ENCODE peak calls at places on chromosome 16, in five cellular contexts. Q is body of pancreas, N is GM13977, A is AG10803, T is fibroblast of lung. X is an unnamed sample.

GRCh38 chr16:69179255-69180010 is 7.5 kb upstream of the SNTB2 start:
- DNase-seq in Q (peak), N (no peak), A (peak), T (peak), X (no peak)

GRCh38 chr16:68640972-68641371 is 4.1 kb upstream of the CDH3 start:
- DNase-seq in Q (no peak), N (no peak), A (peak), T (no peak), X (no peak)

GRCh38 chr16:35795361-35796029 is 2336.1 kb downstream of the TP53TG3F start:
- DNase-seq in Q (no peak), N (no peak), A (no peak), T (no peak), X (no peak)

GRCh38 chr16:78606572-78606971 is 507.1 kb downstream of the WWOX start:
- DNase-seq in Q (no peak), N (no peak), A (no peak), T (no peak), X (peak)

GRCh38 chr16:53611151-53611802 is 92.4 kb downstream of the RPGRIP1L start:
- DNase-seq in Q (no peak), N (no peak), A (no peak), T (no peak), X (no peak)

GRCh38 chr16:15958703-15959348 is 9.4 kb downstream of the ABCC1 start:
- DNase-seq in Q (no peak), N (no peak), A (no peak), T (no peak), X (no peak)

GRCh38 chr16:97822-98221 is 19.8 kb downstream of the MPG start:
- DNase-seq in Q (no peak), N (no peak), A (no peak), T (no peak), X (no peak)

GRCh38 chr16:1740781-1741490 is 30.4 kb downstream of the NME3 start:
- DNase-seq in Q (no peak), N (no peak), A (no peak), T (no peak), X (no peak)

GRCh38 chr16:65388592-65388991 is 266.7 kb upstream of the CDH11 start:
- DNase-seq in Q (no peak), N (no peak), A (no peak), T (peak), X (no peak)

GRCh38 chr16:30997000-30997886 is 12.2 kb downstream of the HSD3B7 start:
- DNase-seq in Q (peak), N (peak), A (peak), T (peak), X (peak)

GRCh38 chr16:23185661-23186060 is 3.1 kb downstream of the SCNN1G start:
- DNase-seq in Q (peak), N (no peak), A (no peak), T (no peak), X (no peak)

GRCh38 chr16:50538411-50539052 is 9.7 kb upstream of the NKD1 start:
- DNase-seq in Q (no peak), N (no peak), A (no peak), T (no peak), X (no peak)

GRCh38 chr16:11396241-11397048 is 51.2 kb downstream of the RMI2 start:
- DNase-seq in Q (peak), N (peak), A (peak), T (peak), X (peak)

GRCh38 chr16:50925758-50926357 is 184.0 kb downstream of the CYLD start:
- DNase-seq in Q (peak), N (no peak), A (no peak), T (no peak), X (no peak)

GRCh38 chr16:81505011-81505660 is 60.5 kb downstream of the CMIP start:
- DNase-seq in Q (peak), N (peak), A (no peak), T (no peak), X (no peak)

GRCh38 chr16:8751481-8752311 is 45.7 kb downstream of the TMEM186 start:
- DNase-seq in Q (peak), N (no peak), A (peak), T (peak), X (no peak)

GRCh38 chr16:64933890-64934289 is 188.0 kb downstream of the CDH11 start:
- DNase-seq in Q (no peak), N (no peak), A (no peak), T (peak), X (no peak)

GRCh38 chr16:20612551-20613470 is 36.6 kb upstream of the ACSM2B start:
- DNase-seq in Q (peak), N (no peak), A (no peak), T (no peak), X (no peak)

GRCh38 chr16:27318399-27319256 is 4.9 kb downstream of the IL4R start:
- DNase-seq in Q (peak), N (peak), A (peak), T (peak), X (no peak)

GRCh38 chr16:28282045-28282444 is 10.3 kb upstream of the SBK1 start:
- DNase-seq in Q (no peak), N (no peak), A (no peak), T (no peak), X (no peak)

GRCh38 chr16:28180660-28181556 is 30.9 kb downstream of the XPO6 start:
- DNase-seq in Q (no peak), N (no peak), A (peak), T (peak), X (no peak)

GRCh38 chr16:90078594-90078895 is 1.4 kb upstream of the PRDM7 start:
- DNase-seq in Q (no peak), N (no peak), A (no peak), T (no peak), X (no peak)

GRCh38 chr16:90077240-90077756 is at the start of gene PRDM7:
- DNase-seq in Q (peak), N (peak), A (peak), T (peak), X (peak)

GRCh38 chr16:90083139-90083538 is 6.0 kb upstream of the PRDM7 start:
- DNase-seq in Q (no peak), N (no peak), A (no peak), T (no peak), X (no peak)

GRCh38 chr16:90081606-90081970 is 4.5 kb upstream of the PRDM7 start:
- DNase-seq in Q (no peak), N (no peak), A (no peak), T (no peak), X (no peak)

GRCh38 chr16:90077757-90078593 is 844 bp upstream of the PRDM7 start:
- DNase-seq in Q (peak), N (peak), A (peak), T (peak), X (no peak)
- TF ChIP-seq CTCF in Q (no peak), N (peak), A (peak), T (no peak), X (no peak)

GRCh38 chr16:66752958-66753357 is 1.5 kb upstream of the DYNC1LI2 start:
- DNase-seq in Q (no peak), N (no peak), A (no peak), T (no peak), X (no peak)

GRCh38 chr16:66752379-66752778 is 970 bp upstream of the DYNC1LI2 start:
- DNase-seq in Q (no peak), N (no peak), A (no peak), T (no peak), X (no peak)

GRCh38 chr16:66751135-66751991 is at the start of gene DYNC1LI2:
- DNase-seq in Q (peak), N (peak), A (peak), T (peak), X (peak)

GRCh38 chr16:66750279-66751134 is 902 bp downstream of the DYNC1LI2 start:
- DNase-seq in Q (no peak), N (peak), A (peak), T (no peak), X (no peak)

DNA sequence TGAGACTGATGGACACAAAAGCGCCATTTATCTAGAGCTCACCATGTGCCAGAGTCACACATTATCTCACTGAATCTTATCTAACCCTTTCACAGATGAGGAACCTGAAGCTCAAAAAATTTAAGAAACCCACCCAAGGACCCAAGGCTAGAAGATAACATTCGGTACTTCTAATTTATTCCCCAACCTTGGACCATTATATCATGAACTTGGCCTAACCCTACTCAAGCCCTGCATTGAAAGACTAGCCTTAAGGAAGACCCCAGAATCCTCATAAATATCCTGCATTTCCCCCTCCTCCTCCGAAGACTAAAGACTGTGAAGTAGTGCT is 548 bp upstream of the DYNC1LI2 start:
- DNase-seq in Q (no peak), N (no peak), A (no peak), T (no peak), X (no peak)
- TF ChIP-seq CTCF in Q (no peak), N (no peak), A (no peak), T (peak), X (no peak)

GRCh38 chr16:58665200-58665599 is 19.4 kb downstream of the SLC38A7 start:
- DNase-seq in Q (no peak), N (no peak), A (no peak), T (no peak), X (no peak)

GRCh38 chr16:58656872-58657271 is 27.2 kb upstream of the CNOT1 start:
- DNase-seq in Q (no peak), N (no peak), A (no peak), T (no peak), X (no peak)

GRCh38 chr16:58658796-58659211 is 25.8 kb downstream of the SLC38A7 start:
- DNase-seq in Q (no peak), N (no peak), A (peak), T (peak), X (no peak)

GRCh38 chr16:58661199-58661830 is 23.3 kb downstream of the SLC38A7 start:
- DNase-seq in Q (peak), N (peak), A (peak), T (peak), X (peak)
- TF ChIP-seq CTCF in Q (peak), N (peak), A (peak), T (peak), X (peak)

GRCh38 chr16:84042879-84043485 is 387 bp upstream of the SLC38A8 start:
- DNase-seq in Q (no peak), N (no peak), A (no peak), T (no peak), X (no peak)

GRCh38 chr16:84041881-84042280 is 714 bp downstream of the SLC38A8 start:
- DNase-seq in Q (no peak), N (no peak), A (no peak), T (no peak), X (no peak)

GRCh38 chr16:84041421-84041820 is 1.2 kb downstream of the SLC38A8 start:
- DNase-seq in Q (no peak), N (no peak), A (no peak), T (no peak), X (no peak)

GRCh38 chr16:84043486-84044107 is 1.0 kb upstream of the SLC38A8 start:
- DNase-seq in Q (no peak), N (no peak), A (no peak), T (no peak), X (no peak)

GRCh38 chr16:84042308-84042878 is at the start of gene SLC38A8:
- DNase-seq in Q (no peak), N (no peak), A (no peak), T (no peak), X (no peak)
- TF ChIP-seq CTCF in Q (no peak), N (no peak), A (no peak), T (no peak), X (no peak)

DNA sequence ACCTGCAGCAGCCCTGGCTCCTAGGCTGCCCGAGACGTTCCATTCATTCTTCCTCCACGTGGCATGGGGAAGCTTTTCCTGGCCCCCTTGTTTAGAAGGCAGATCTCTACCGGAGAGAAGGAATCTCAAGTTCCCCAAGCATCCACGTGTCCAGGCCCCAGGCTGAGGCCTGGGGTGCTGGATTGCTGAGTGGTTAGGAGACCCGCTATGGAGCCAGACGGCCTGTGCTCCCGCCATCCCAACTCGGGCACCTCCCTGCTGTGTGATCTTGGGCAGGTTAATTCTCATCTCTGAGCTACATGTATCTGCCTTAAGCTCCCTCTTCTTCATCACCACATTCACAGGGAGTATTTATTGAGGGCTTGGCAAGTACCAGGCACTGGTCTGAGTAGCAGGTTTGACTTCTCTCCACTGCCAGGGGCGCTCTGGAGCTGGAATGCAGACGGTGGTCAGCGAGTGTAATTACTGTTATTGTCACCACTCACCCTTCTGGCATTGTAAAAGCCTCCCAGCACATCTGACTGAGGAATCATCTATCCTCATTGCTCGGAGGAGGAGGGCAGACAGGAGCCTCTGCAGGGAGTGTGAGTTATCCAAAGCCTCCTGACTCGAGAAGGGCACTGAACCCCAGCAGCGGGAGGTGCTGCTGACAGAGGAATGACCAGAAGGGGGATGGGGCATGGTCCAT is 1.1 kb upstream of the ADGRG1 start:
- DNase-seq in Q (no peak), N (no peak), A (peak), T (peak), X (no peak)
- TF ChIP-seq CTCF in Q (no peak), N (no peak), A (peak), T (peak), X (peak)

GRCh38 chr16:84959784-84960417 is 51.4 kb downstream of the ZDHHC7 start:
- DNase-seq in Q (no peak), N (no peak), A (no peak), T (no peak), X (no peak)

GRCh38 chr16:84957792-84958191 is 53.5 kb downstream of the ZDHHC7 start:
- DNase-seq in Q (no peak), N (no peak), A (no peak), T (no peak), X (no peak)

GRCh38 chr16:84960942-84961341 is 50.4 kb downstream of the ZDHHC7 start:
- DNase-seq in Q (no peak), N (no peak), A (no peak), T (no peak), X (no peak)

GRCh38 chr16:84957192-84957591 is 54.1 kb downstream of the ZDHHC7 start:
- DNase-seq in Q (no peak), N (no peak), A (no peak), T (no peak), X (no peak)

DNA sequence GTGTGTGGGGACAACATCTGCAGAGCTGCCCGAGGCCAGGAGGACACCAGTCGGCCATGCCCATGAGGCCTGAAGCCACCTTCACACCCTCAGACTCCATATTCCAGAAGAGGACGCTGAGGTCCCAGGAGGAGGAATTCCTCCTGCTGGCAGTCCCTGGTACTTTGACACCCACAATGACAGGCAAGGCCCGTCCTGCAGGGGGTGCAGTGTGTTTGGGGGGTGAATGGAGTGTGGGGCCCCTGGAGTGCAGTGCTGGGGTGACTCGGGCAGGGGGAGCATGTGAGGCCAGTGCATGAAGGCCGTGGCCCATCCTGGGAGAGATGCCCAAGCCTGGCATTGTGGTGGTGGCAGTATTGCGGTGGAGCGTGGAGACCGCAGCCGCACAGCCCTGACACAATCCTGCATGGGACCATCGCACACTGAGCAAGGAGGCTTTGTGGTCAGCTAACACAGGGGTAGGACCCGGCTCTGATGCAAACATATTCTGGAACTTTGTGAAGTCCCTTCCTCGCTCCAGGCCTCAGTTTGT is 52.2 kb downstream of the ZDHHC7 start:
- DNase-seq in Q (no peak), N (no peak), A (no peak), T (no peak), X (no peak)
- TF ChIP-seq CTCF in Q (no peak), N (no peak), A (peak), T (peak), X (no peak)

GRCh38 chr16:57301126-57301817 is 16.8 kb upstream of the PLLP start:
- DNase-seq in Q (no peak), N (no peak), A (no peak), T (no peak), X (no peak)

GRCh38 chr16:57300387-57301125 is 16.1 kb upstream of the PLLP start:
- DNase-seq in Q (peak), N (peak), A (peak), T (peak), X (peak)

GRCh38 chr16:57299009-57299718 is 14.7 kb upstream of the PLLP start:
- DNase-seq in Q (no peak), N (peak), A (no peak), T (no peak), X (peak)

GRCh38 chr16:57297856-57298255 is 13.4 kb upstream of the PLLP start:
- DNase-seq in Q (no peak), N (no peak), A (no peak), T (no peak), X (no peak)

DNA sequence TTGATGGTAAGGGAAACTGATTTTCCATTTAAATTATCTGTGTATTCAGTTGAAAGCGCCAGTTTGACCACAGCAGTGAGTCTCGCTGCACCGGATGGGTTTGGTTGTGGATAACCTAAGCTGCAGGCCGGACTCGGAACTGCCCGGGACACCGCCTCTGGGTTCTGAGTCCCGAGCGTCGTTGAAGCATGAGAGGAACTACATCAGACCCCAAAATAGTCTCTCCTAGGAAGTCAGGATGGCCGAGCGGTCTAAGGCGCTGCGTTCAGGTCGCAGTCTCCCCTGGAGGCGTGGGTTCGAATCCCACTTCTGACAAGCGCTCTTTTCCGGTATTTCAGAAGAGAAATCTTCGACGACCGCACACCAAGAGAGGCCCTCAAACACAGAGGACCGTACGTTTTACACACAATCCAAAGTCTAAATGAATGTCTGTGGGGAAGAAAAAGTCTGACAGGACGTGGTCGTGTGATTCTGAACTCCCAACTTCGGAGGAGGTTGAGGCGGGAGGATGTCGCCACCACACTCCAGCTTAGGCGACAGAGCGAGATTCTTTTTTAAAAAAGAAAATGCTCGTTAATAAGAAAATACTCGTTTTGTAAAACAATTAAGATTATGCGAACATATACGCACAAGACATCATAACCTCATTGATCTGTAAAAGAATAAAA is 15.4 kb upstream of the PLLP start:
- DNase-seq in Q (peak), N (peak), A (peak), T (peak), X (peak)
- TF ChIP-seq CTCF in Q (peak), N (no peak), A (peak), T (no peak), X (peak)

GRCh38 chr16:13397126-13397525 is 495.7 kb downstream of the SHISA9 start:
- DNase-seq in Q (no peak), N (no peak), A (no peak), T (no peak), X (no peak)
- TF ChIP-seq CTCF in Q (no peak), N (no peak), A (no peak), T (no peak), X (no peak)

X was measured in neural crest cell.